ENCODE peak calls at places on chromosomes 12 and 14, in nine cellular contexts. I, M, P, V, X, K, W, F and N are unnamed samples.

GRCh38 chr12:100403446-100403845 is 46.6 kb downstream of the SLC17A8 start:
- ATAC-seq in V (no peak), F (no peak), X (peak; percentile 49), P (no peak), W (no peak), I (no peak), M (no peak), K (peak; percentile 68), N (no peak)

GRCh38 chr12:92078167-92079053 is 67.2 kb downstream of the BTG1 start:
- ATAC-seq in V (no peak), M (peak; percentile 73), I (no peak), X (peak; percentile 88), F (peak; percentile 91), K (peak; percentile 81), W (peak; percentile 92), P (no peak), N (peak; percentile 87)

GRCh38 chr12:100185361-100185894 is 15.2 kb upstream of the ACTR6 start:
- ATAC-seq in M (peak; percentile 30), K (no peak), W (peak; percentile 69), P (no peak), X (peak; percentile 20), I (peak; percentile 42), V (no peak), F (no peak), N (no peak)

GRCh38 chr12:89566615-89567014 is 40.8 kb upstream of the POC1B start:
- ATAC-seq in X (no peak), V (no peak), I (no peak), M (no peak), F (peak; percentile 94), W (no peak), P (no peak), K (peak; percentile 23), N (no peak)

GRCh38 chr14:20412422-20412821 is 879 bp downstream of the TEP1 start:
- ATAC-seq in F (peak; percentile 14), V (peak; percentile 65), W (peak; percentile 25), P (peak; percentile 64), X (peak; percentile 16), K (no peak), M (no peak), I (no peak), N (no peak)

GRCh38 chr12:70581199-70581598 is 56.0 kb downstream of the PTPRB start:
- ATAC-seq in V (no peak), X (no peak), P (no peak), I (no peak), M (no peak), K (no peak), F (no peak), W (no peak), N (no peak)

GRCh38 chr12:12181516-12181915 is 85.3 kb downstream of the LRP6 start:
- ATAC-seq in K (no peak), F (no peak), M (no peak), W (no peak), I (no peak), P (no peak), V (no peak), X (no peak), N (no peak)

GRCh38 chr14:69137456-69138188 is 15.3 kb downstream of the DCAF5 start:
- ATAC-seq in F (peak; percentile 96), I (no peak), W (no peak), X (no peak), K (peak; percentile 41), P (peak; percentile 23), V (peak; percentile 67), M (no peak), N (no peak)

GRCh38 chr14:69299286-69300035 is 39.5 kb downstream of the GALNT16 start:
- ATAC-seq in F (peak; percentile 40), K (peak; percentile 72), W (peak; percentile 49), M (no peak), V (peak; percentile 22), I (peak; percentile 34), X (peak; percentile 22), P (no peak), N (no peak)

GRCh38 chr14:58954874-58955273 is 233.6 kb upstream of the DAAM1 start:
- ATAC-seq in M (no peak), F (no peak), K (no peak), X (no peak), V (no peak), W (no peak), I (no peak), P (no peak), N (no peak)

GRCh38 chr12:9134981-9135628 is 19.4 kb upstream of the A2M start:
- ATAC-seq in P (no peak), K (no peak), F (peak; percentile 46), V (peak; percentile 29), X (no peak), W (no peak), M (no peak), I (no peak), N (peak; percentile 31)

GRCh38 chr12:71871116-71871515 is 31.6 kb downstream of the TBC1D15 start:
- ATAC-seq in P (no peak), W (no peak), F (no peak), M (no peak), V (no peak), K (peak; percentile 50), X (no peak), I (no peak), N (no peak)

GRCh38 chr12:132812631-132813305 is 15.9 kb downstream of the GOLGA3 start:
- ATAC-seq in K (no peak), F (no peak), P (peak; percentile 56), I (no peak), W (no peak), V (peak; percentile 46), M (no peak), X (no peak), N (no peak)

GRCh38 chr12:124438415-124439056 is 128.9 kb downstream of the NCOR2 start:
- ATAC-seq in W (no peak), F (no peak), M (no peak), K (no peak), V (peak; percentile 46), P (no peak), X (no peak), I (no peak), N (no peak)

GRCh38 chr14:50957296-50957695 is 13.0 kb upstream of the PYGL start:
- ATAC-seq in I (no peak), V (no peak), W (no peak), X (peak; percentile 73), K (no peak), M (peak; percentile 64), P (no peak), F (no peak), N (peak; percentile 34)

GRCh38 chr14:20614038-20614840 is 23.1 kb upstream of the RNASE12 start:
- ATAC-seq in X (peak; percentile 8), M (no peak), K (peak; percentile 19), W (peak; percentile 13), V (peak; percentile 1), F (no peak), P (peak; percentile 6), I (peak; percentile 12), N (no peak)

GRCh38 chr12:95096852-95097251 is 23.4 kb upstream of the NR2C1 start:
- ATAC-seq in W (peak; percentile 84), K (no peak), X (peak; percentile 55), P (no peak), M (peak; percentile 58), I (no peak), V (no peak), F (no peak), N (peak; percentile 55)

GRCh38 chr14:94569381-94570001 is 8.2 kb downstream of the SERPINA4 start:
- ATAC-seq in X (no peak), M (peak; percentile 8), V (no peak), I (no peak), F (no peak), W (no peak), P (no peak), K (no peak), N (no peak)